ENCODE peak calls at places on chromosomes 5 and 9, in six cellular contexts. L is endothelial cell, A is fibroblast of the aortic adventitia, C is neural crest cell, I is HFF-Myc, W is Calu3. V is an unnamed sample.

GRCh38 chr5:176660860-176661641 is 13.8 kb downstream of the TSPAN17 start:
- DNase-seq in L (peak), A (peak), C (peak), I (no peak), W (peak), V (peak)

GRCh38 chr5:6475626-6476312 is 27.1 kb downstream of the UBE2QL1 start:
- DNase-seq in L (no peak), A (no peak), C (no peak), I (no peak), W (no peak), V (no peak)

GRCh38 chr9:4663956-4664355 is 1.9 kb downstream of the PLPP6 start:
- DNase-seq in L (no peak), A (no peak), C (no peak), I (no peak), W (no peak), V (no peak)

GRCh38 chr5:6545036-6545693 is 87.7 kb downstream of the NSUN2 start:
- DNase-seq in L (no peak), A (no peak), C (no peak), I (no peak), W (no peak), V (no peak)

GRCh38 chr5:105581988-105582690 is 2019.5 kb upstream of the NUDT12 start:
- DNase-seq in L (no peak), A (no peak), C (no peak), I (no peak), W (no peak), V (no peak)

GRCh38 chr5:10660135-10660534 is 96.3 kb downstream of the ANKRD33B start:
- DNase-seq in L (no peak), A (no peak), C (no peak), I (no peak), W (no peak), V (no peak)

GRCh38 chr5:112636751-112637150 is 100.9 kb upstream of the APC start:
- DNase-seq in L (no peak), A (peak), C (no peak), I (no peak), W (no peak), V (no peak)

GRCh38 chr5:139903805-139904565 is 108.4 kb downstream of the PSD2 start:
- DNase-seq in L (peak), A (no peak), C (peak), I (no peak), W (peak), V (peak)

GRCh38 chr5:150598821-150599273 is 41.6 kb upstream of the SYNPO start:
- DNase-seq in L (no peak), A (no peak), C (no peak), I (no peak), W (no peak), V (no peak)

GRCh38 chr5:102678267-102679058 is 76.6 kb upstream of the PAM start:
- DNase-seq in L (no peak), A (peak), C (no peak), I (no peak), W (no peak), V (no peak)

GRCh38 chr5:58456486-58456885 is 3.4 kb downstream of the PLK2 start:
- DNase-seq in L (no peak), A (no peak), C (no peak), I (no peak), W (no peak), V (no peak)

GRCh38 chr5:154055225-154055624 is 16.5 kb downstream of the MFAP3 start:
- DNase-seq in L (no peak), A (peak), C (no peak), I (no peak), W (no peak), V (no peak)

GRCh38 chr5:159937580-159937979 is 21.3 kb downstream of the ADRA1B start:
- DNase-seq in L (no peak), A (no peak), C (no peak), I (no peak), W (no peak), V (no peak)

GRCh38 chr5:90096415-90097081 is 313.0 kb downstream of the CETN3 start:
- DNase-seq in L (no peak), A (peak), C (no peak), I (no peak), W (peak), V (no peak)

GRCh38 chr5:97181856-97182545 is 1.0 kb downstream of the RIOK2 start:
- DNase-seq in L (no peak), A (peak), C (no peak), I (no peak), W (no peak), V (no peak)

GRCh38 chr5:3595102-3595961 is at the start of gene IRX1:
- DNase-seq in L (no peak), A (peak), C (no peak), I (no peak), W (no peak), V (no peak)

GRCh38 chr9:69885474-69885929 is 64.9 kb downstream of the CFAP95 start:
- DNase-seq in L (no peak), A (peak), C (no peak), I (no peak), W (peak), V (no peak)

GRCh38 chr5:138641547-138642298 is 66.5 kb upstream of the HSPA9 start:
- DNase-seq in L (peak), A (peak), C (peak), I (no peak), W (peak), V (peak)

GRCh38 chr9:130408669-130409068 is 36.1 kb upstream of the ASS1 start:
- DNase-seq in L (no peak), A (no peak), C (no peak), I (no peak), W (no peak), V (no peak)

GRCh38 chr5:172766287-172767104 is 4.5 kb downstream of the DUSP1 start:
- DNase-seq in L (no peak), A (peak), C (no peak), I (no peak), W (no peak), V (no peak)

GRCh38 chr5:74120585-74120984 is 494.6 kb downstream of the ARHGEF28 start:
- DNase-seq in L (no peak), A (no peak), C (no peak), I (no peak), W (no peak), V (no peak)

GRCh38 chr5:171272996-171273970 is 35.8 kb upstream of the TLX3 start:
- DNase-seq in L (peak), A (peak), C (no peak), I (no peak), W (peak), V (no peak)

GRCh38 chr9:2288309-2288708 is 273.2 kb downstream of the SMARCA2 start:
- DNase-seq in L (no peak), A (no peak), C (no peak), I (no peak), W (no peak), V (no peak)

GRCh38 chr9:133715295-133715865 is 22.8 kb downstream of the SARDH start:
- DNase-seq in L (no peak), A (no peak), C (no peak), I (no peak), W (no peak), V (peak)

GRCh38 chr9:133716564-133717112 is 21.5 kb downstream of the SARDH start:
- DNase-seq in L (peak), A (peak), C (no peak), I (no peak), W (no peak), V (no peak)

GRCh38 chr9:133717113-133718031 is 20.8 kb downstream of the SARDH start:
- DNase-seq in L (peak), A (no peak), C (no peak), I (no peak), W (no peak), V (no peak)

GRCh38 chr9:133714606-133715294 is 23.4 kb downstream of the SARDH start:
- DNase-seq in L (peak), A (no peak), C (no peak), I (no peak), W (no peak), V (peak)

DNA sequence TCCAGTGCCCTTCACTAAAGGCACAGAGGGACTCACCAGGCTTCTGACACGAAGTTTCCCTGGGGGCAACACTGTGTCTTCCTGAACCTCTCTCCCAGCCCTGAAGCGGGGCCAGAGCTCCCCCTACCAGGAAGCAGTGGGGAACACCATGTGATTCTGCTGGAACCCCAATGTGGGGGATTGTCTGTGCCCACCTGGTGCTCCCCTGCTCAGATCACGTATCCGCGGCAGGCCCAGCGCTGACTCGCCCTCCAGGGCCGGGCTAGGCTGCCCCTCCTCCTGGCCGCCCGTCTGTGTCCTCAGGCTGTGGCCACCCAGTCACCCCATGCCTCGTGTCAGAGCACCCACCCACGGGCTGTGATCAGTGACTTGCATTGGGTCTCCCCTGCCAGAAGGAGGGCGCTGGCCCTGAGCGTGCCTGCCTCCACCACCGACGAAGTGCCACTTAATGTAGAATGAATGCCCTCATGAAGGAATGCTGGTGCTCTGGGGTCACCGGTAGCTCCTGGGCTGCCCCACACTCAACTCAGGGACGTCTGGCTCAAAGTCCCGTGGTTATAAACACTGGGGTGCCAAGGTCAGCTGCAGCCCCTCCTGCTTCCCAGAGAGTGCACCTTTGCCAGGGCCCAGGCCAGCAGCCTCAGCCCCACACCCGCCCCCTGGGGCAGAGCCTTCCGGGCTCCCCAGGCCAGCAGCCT is 22.1 kb downstream of the SARDH start:
- DNase-seq in L (peak), A (no peak), C (peak), I (no peak), W (no peak), V (no peak)
- TF ChIP-seq CTCF in L (no peak), A (peak), C (peak), I (peak), W (peak), V (no peak)

DNA sequence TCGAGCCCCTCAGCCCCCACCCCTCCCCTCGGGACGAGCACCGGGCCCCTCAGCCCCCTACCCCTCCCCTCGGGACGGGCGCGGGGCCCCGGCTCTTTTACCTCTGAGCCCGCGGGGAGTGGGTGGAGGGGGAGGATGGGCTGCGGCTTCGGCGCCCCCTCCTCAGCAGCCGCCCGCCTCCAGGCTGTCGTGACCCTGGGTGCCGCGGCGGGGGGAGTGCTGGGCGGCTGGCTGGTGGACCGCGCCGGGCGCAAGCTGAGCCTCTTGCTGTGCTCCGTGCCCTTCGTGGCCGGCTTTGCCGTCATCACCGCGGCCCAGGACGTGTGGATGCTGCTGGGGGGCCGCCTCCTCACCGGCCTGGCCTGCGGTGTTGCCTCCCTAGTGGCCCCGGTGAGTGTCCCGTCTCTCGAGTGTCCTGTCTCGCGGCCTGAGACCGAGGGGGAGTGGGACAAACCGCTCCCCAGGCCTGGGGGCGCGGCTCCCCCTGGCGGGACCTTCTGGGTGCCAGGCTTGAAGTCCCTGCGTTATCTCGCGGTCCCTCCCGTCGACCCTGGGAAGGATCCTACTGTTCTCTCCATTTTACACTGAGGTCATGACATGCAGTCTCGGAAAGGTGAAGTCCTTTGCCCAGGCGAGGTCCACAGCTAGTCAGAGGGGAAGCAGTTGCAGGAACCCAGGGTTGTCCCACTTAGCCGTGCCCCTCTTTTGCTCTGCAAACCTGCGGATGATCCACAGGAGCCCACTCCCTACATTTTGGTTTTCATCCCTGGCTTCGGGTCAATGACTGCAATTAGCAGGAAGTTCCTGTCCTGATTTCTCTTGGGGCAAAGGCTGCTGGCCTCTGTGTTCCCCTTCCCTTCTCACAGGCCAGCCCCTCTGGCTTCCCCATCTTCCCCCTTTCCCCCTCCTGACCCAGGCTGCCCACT is 1.0 kb downstream of the SLC2A8 start:
- DNase-seq in L (peak), A (no peak), C (peak), I (no peak), W (peak), V (peak)
- TF ChIP-seq CTCF in L (no peak), A (peak), C (peak), I (peak), W (peak), V (no peak)

GRCh38 chr5:111169269-111169668 is 54.9 kb upstream of the CAMK4 start:
- DNase-seq in L (no peak), A (no peak), C (no peak), I (no peak), W (no peak), V (no peak)
- TF ChIP-seq CTCF in L (no peak), A (no peak), C (no peak), I (no peak), W (no peak), V (no peak)

DNA sequence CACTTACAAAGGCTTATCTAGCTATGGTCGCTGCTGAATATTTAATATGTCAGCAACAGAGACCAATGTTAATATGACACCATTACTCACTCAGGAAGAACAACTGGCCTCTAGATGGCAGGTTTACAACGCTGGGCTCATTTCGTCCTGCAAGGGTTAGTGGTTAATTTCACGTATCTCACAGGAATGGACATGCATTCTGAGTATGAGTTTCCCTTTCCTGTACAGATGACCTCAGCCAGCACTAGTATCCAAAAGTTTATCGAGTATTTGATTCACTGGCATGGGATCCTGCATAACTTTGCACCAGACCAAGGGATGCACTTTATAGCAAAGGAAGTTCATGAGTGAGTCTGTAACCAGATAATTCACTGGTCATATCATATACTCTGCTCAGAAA is 8.7 kb upstream of the TRPC7 start:
- DNase-seq in L (peak), A (peak), C (no peak), I (peak), W (peak), V (no peak)
- TF ChIP-seq CTCF in L (no peak), A (peak), C (peak), I (peak), W (no peak), V (no peak)

GRCh38 chr9:136784249-136784996 is 6.7 kb upstream of the TMEM141 start:
- DNase-seq in L (no peak), A (peak), C (no peak), I (no peak), W (peak), V (no peak)
- TF ChIP-seq CTCF in L (peak), A (peak), C (peak), I (peak), W (no peak), V (no peak)

DNA sequence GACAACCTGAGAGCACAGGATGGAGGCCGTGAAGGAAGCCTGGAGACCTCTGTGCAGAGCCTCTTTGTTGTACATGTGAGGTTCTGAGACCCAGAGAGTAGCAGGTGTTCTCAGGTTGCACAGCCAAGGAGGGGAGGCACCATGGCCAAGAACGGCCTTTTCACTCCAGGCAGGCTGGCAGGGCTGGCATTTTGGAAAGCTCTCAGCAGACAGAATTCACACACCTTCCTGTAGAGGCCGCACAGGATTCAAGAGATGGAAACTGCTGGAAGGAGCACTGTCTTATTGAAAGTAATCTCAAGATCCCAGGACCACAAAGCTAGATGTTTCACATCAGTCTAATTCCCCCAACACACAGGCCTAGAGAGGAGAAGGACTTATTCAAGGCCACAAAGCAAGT is 52.8 kb upstream of the XPA start:
- DNase-seq in L (no peak), A (no peak), C (no peak), I (no peak), W (no peak), V (no peak)
- TF ChIP-seq CTCF in L (no peak), A (no peak), C (no peak), I (no peak), W (no peak), V (no peak)

GRCh38 chr9:126394802-126395201 is 68.2 kb downstream of the MVB12B start:
- DNase-seq in L (no peak), A (no peak), C (no peak), I (no peak), W (no peak), V (no peak)

GRCh38 chr9:126395439-126396212 is 69.0 kb downstream of the MVB12B start:
- DNase-seq in L (no peak), A (peak), C (no peak), I (peak), W (peak), V (no peak)

GRCh38 chr9:126398403-126399058 is 71.9 kb downstream of the MVB12B start:
- DNase-seq in L (peak), A (peak), C (peak), I (no peak), W (peak), V (peak)

GRCh38 chr9:126399251-126399650 is 72.6 kb downstream of the MVB12B start:
- DNase-seq in L (no peak), A (peak), C (no peak), I (no peak), W (no peak), V (no peak)

GRCh38 chr9:126397056-126397455 is 70.4 kb downstream of the MVB12B start:
- DNase-seq in L (no peak), A (no peak), C (no peak), I (no peak), W (no peak), V (peak)
- TF ChIP-seq CTCF in L (peak), A (peak), C (peak), I (no peak), W (no peak), V (no peak)

GRCh38 chr5:158709279-158709678 is 390.4 kb downstream of the EBF1 start:
- DNase-seq in L (no peak), A (no peak), C (no peak), I (no peak), W (no peak), V (no peak)

GRCh38 chr5:158711927-158712529 is 387.7 kb downstream of the EBF1 start:
- DNase-seq in L (no peak), A (no peak), C (no peak), I (no peak), W (no peak), V (no peak)

GRCh38 chr5:158715592-158715991 is 384.1 kb downstream of the EBF1 start:
- DNase-seq in L (no peak), A (no peak), C (no peak), I (no peak), W (no peak), V (no peak)

GRCh38 chr5:158716668-158717067 is 383.0 kb downstream of the EBF1 start:
- DNase-seq in L (no peak), A (no peak), C (no peak), I (no peak), W (no peak), V (no peak)

DNA sequence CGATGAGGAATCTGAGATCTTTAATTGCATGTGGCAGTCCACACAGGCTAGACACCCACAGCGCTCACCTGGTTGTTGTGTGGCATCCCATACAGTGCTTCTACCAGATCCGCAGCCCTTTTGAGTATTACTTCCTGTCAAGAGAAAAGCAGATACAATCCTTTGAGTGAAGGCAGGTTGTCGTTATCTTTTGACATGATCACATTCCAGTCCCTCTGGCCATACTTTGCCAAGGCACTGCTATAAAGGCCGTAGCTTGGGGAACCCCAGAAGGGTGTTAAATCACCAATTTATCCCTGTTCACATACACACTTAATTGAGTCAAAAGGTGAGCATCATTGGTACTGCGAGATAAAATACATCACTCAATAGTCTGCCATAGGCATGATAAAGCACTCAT is 385.7 kb downstream of the EBF1 start:
- DNase-seq in L (no peak), A (no peak), C (no peak), I (no peak), W (no peak), V (no peak)
- TF ChIP-seq CTCF in L (no peak), A (no peak), C (no peak), I (no peak), W (no peak), V (no peak)

DNA sequence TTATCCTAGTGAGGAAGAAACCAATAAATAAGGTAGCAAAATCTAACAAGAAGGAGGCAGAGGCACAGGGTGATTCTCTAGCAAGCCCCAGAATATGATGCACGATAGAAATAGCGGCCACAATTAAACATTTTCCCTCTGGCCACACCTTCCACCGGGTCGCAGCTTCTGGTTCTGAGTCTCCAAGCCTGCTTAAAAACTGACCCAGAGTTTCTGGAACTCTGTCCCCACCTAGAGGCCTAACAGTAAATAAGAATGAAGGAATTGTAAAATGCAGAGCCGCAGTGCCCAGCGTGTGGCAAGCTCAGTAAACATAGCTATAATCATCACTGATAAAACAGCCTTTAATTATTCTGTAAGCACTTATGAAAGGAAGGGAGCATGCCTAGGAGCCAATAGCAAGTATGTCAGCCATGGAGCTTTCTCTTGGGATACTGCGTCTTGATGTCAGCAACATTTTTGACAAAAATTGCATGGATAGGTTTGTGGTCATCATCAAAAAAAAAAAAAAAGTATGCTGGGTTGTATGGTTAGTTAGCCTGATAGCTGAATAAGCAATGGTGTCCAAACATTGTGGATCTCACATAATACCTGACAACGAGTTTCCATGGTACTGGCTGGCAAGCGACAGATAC is 465.5 kb downstream of the DNAH5 start:
- DNase-seq in L (peak), A (peak), C (peak), I (peak), W (peak), V (no peak)
- TF ChIP-seq CTCF in L (peak), A (peak), C (peak), I (peak), W (peak), V (no peak)

V was measured in activated B cell treated with CpG ODN at 0.5 μM for 24 hours.